ENCODE peak calls at places on chromosome 20, in four cellular contexts. D, A, X and Y are unnamed samples.

GRCh38 chr20:64224344-64225165 is 31.0 kb upstream of the PCMTD2 start:
- DNase-seq in A (peak; percentile 92), X (peak; percentile 87), D (no peak), Y (peak; percentile 76)

GRCh38 chr20:25619514-25619913 is 4.3 kb downstream of the NANP start:
- DNase-seq in A (no peak), X (no peak), D (no peak), Y (no peak)

GRCh38 chr20:61810709-61811565 is 254.7 kb downstream of the TAF4 start:
- DNase-seq in X (no peak), A (no peak), D (no peak), Y (no peak)

GRCh38 chr20:8642247-8642646 is 426.6 kb upstream of the PLCB4 start:
- DNase-seq in X (no peak), A (no peak), D (no peak), Y (no peak)

GRCh38 chr20:33733654-33734576 is 2.1 kb downstream of the ZNF341 start:
- DNase-seq in A (peak; percentile 91), D (peak; percentile 49), X (no peak), Y (no peak)

GRCh38 chr20:32820698-32821378 is 1.1 kb downstream of the MAPRE1 start:
- DNase-seq in X (no peak), A (peak; percentile 11), D (no peak), Y (no peak)

GRCh38 chr20:24952376-24953203 is 3.5 kb downstream of the CST7 start:
- DNase-seq in A (no peak), D (no peak), X (no peak), Y (no peak)

GRCh38 chr20:33323236-33323635 is 40.2 kb downstream of the BPIFB1 start:
- DNase-seq in A (no peak), X (no peak), D (no peak), Y (no peak)

GRCh38 chr20:58017970-58018530 is 210.4 kb downstream of the ANKRD60 start:
- DNase-seq in D (no peak), X (no peak), A (no peak), Y (no peak)

GRCh38 chr20:20303742-20304141 is 64.2 kb upstream of the INSM1 start:
- DNase-seq in D (no peak), X (no peak), A (no peak), Y (no peak)

GRCh38 chr20:63544958-63545516 is 2.5 kb downstream of the SRMS start:
- DNase-seq in A (no peak), X (no peak), D (no peak), Y (no peak)

GRCh38 chr20:57618091-57618765 is 2.0 kb downstream of the ZBP1 start:
- DNase-seq in A (no peak), X (no peak), D (no peak), Y (no peak)

GRCh38 chr20:10857362-10858070 is 183.7 kb upstream of the JAG1 start:
- DNase-seq in X (no peak), A (peak; percentile 46), D (no peak), Y (no peak)

GRCh38 chr20:19937651-19938420 is 79.3 kb upstream of the NAA20 start:
- DNase-seq in X (no peak), D (no peak), A (no peak), Y (no peak)

GRCh38 chr20:62143976-62144825 is 632 bp downstream of the SS18L1 start:
- DNase-seq in X (no peak), D (peak; percentile 74), A (peak; percentile 69), Y (peak; percentile 21)

GRCh38 chr20:53805895-53806384 is 212.3 kb upstream of the ZNF217 start:
- DNase-seq in X (no peak), D (no peak), A (peak; percentile 73), Y (no peak)

GRCh38 chr20:1809611-1810510 is 85.3 kb upstream of the SIRPA start:
- DNase-seq in D (no peak), X (no peak), A (peak; percentile 74), Y (no peak)

GRCh38 chr20:57595041-57596030 is 24.9 kb downstream of the ZBP1 start:
- DNase-seq in D (no peak), X (no peak), A (no peak), Y (no peak)

GRCh38 chr20:62252342-62252966 is 14.1 kb downstream of the OSBPL2 start:
- DNase-seq in D (no peak), A (no peak), X (no peak), Y (no peak)

GRCh38 chr20:58171796-58172425 is 56.5 kb downstream of the ANKRD60 start:
- DNase-seq in A (no peak), D (no peak), X (no peak), Y (no peak)

GRCh38 chr20:1702855-1703254 is 45.3 kb upstream of the SIRPG start:
- DNase-seq in D (no peak), A (no peak), X (no peak), Y (no peak)

GRCh38 chr20:62716198-62716940 is 7.7 kb downstream of the NTSR1 start:
- DNase-seq in A (no peak), D (no peak), X (no peak), Y (no peak)

GRCh38 chr20:40880063-40880715 is 148.4 kb upstream of the TOP1 start:
- DNase-seq in X (no peak), A (no peak), D (no peak), Y (no peak)

GRCh38 chr20:35953411-35954199 is 697 bp downstream of the SCAND1 start:
- DNase-seq in D (peak; percentile 57), X (no peak), A (peak; percentile 45), Y (no peak)

GRCh38 chr20:8389381-8390368 is 257.6 kb downstream of the PLCB1 start:
- DNase-seq in D (peak; percentile 69), A (peak; percentile 73), X (peak; percentile 32), Y (no peak)

GRCh38 chr20:9021699-9022098 is 47.2 kb upstream of the PLCB4 start:
- DNase-seq in D (peak; percentile 57), A (no peak), X (no peak), Y (no peak)

GRCh38 chr20:11235058-11235457 is 561.3 kb upstream of the JAG1 start:
- DNase-seq in D (peak; percentile 52), X (no peak), A (peak; percentile 72), Y (peak; percentile 65)

GRCh38 chr20:31713312-31714049 is 9.2 kb downstream of the BCL2L1 start:
- DNase-seq in X (peak; percentile 74), D (peak; percentile 71), A (peak; percentile 95), Y (peak; percentile 38)

GRCh38 chr20:57672164-57672563 is 37.7 kb downstream of the PMEPA1 start:
- DNase-seq in A (peak; percentile 66), X (no peak), D (no peak), Y (no peak)

GRCh38 chr20:53918949-53919361 is 151.4 kb downstream of the BCAS1 start:
- DNase-seq in X (no peak), A (no peak), D (peak; percentile 96), Y (no peak)

GRCh38 chr20:40883097-40883496 is 145.5 kb upstream of the TOP1 start:
- DNase-seq in D (no peak), A (no peak), X (no peak), Y (no peak)

GRCh38 chr20:48457261-48458002 is 370.4 kb downstream of the PREX1 start:
- DNase-seq in A (no peak), D (no peak), X (no peak), Y (no peak)

GRCh38 chr20:20849126-20849525 is 136.7 kb upstream of the RALGAPA2 start:
- DNase-seq in A (no peak), D (no peak), X (no peak), Y (no peak)

DNA sequence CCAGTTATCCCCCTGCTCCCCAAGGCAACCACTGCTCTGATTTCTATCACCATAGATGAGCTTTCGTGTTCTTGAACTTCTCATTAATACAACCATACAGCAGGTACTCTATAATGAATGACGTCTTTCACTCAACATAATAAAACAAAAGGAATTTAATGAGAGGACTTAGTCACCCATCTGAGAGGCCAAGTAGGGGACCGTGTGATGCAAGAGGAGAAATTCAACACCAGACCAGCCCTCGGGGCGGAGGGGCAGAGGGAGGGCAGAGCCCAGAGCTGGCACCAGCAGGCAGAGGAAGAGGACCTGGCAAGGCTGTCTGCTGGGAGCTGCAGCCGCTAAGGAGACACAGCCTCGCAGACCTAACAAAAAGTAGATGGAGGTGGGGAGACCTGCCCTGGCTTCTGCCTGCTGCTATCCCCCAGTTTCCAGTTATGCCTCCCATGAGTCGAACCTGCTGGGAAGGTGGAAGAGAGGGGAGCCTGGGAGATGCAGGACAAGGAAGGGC is 13.7 kb downstream of the CCN5 start:
- DNase-seq in D (peak; percentile 70), A (peak; percentile 91), X (no peak), Y (peak; percentile 85)
- H3K4me3 ChIP-seq in D (no peak overlapping the region), A (peak overlapping the region; percentile 13), X (no peak overlapping the region), Y (no peak overlapping the region)

GRCh38 chr20:51792960-51793359 is 9.4 kb downstream of the SALL4 start:
- DNase-seq in A (no peak), X (no peak), D (no peak), Y (no peak)

GRCh38 chr20:51791626-51792025 is 10.7 kb downstream of the SALL4 start:
- DNase-seq in D (no peak), A (no peak), X (no peak), Y (no peak)

GRCh38 chr20:51789434-51789833 is 12.9 kb downstream of the SALL4 start:
- DNase-seq in X (no peak), D (no peak), A (no peak), Y (no peak)

GRCh38 chr20:51788822-51789221 is 13.5 kb downstream of the SALL4 start:
- DNase-seq in D (no peak), X (no peak), A (no peak), Y (no peak)

GRCh38 chr20:51790256-51790655 is 12.1 kb downstream of the SALL4 start:
- DNase-seq in A (no peak), D (no peak), X (no peak), Y (no peak)
- TF ChIP-seq CTCF in A (no peak), D (no peak), X (no peak), Y (no peak)

GRCh38 chr20:47337413-47337812 is 19.1 kb downstream of the ZMYND8 start:
- DNase-seq in D (no peak), A (no peak), X (no peak), Y (no peak)
- H3K4me3 ChIP-seq in D (no peak overlapping the region), A (no peak overlapping the region), X (no peak overlapping the region), Y (no peak overlapping the region)

GRCh38 chr20:51400051-51400926 is 142.2 kb downstream of the NFATC2 start:
- DNase-seq in D (no peak), X (no peak), A (no peak), Y (no peak)
- TF ChIP-seq CTCF in D (no peak), X (no peak), A (no peak), Y (no peak)

DNA sequence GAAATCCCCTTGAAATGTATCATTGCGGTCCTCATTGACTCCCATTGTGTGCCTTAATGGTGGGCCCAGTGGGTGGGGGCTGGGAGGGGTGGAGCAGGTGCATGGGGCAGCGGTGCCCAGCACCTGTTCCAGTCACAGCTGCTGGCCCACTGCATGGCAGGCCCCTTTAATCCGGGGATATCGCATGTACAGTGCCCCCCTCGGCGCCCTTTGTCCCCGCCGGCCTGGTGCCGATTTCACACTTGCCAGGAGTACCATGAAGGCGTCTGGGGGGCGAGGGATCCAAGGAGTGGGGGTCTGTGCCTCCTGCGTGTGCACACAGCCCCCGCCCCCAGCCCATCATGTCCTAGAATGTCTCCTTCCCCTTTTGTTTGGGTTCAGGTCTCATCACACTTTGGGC is 2.8 kb downstream of the SNAI1 start:
- DNase-seq in A (no peak), D (no peak), X (no peak), Y (no peak)
- H3K4me3 ChIP-seq in A (peak overlapping the region; percentile 97), D (peak overlapping the region; percentile 45), X (peak overlapping the region; percentile 93), Y (peak overlapping the region; percentile 20)

GRCh38 chr20:45463113-45463512 is 6.4 kb upstream of the WFDC2 start:
- DNase-seq in X (no peak), D (peak; percentile 50), A (no peak), Y (no peak)
- TF ChIP-seq CTCF in X (no peak), D (peak; percentile 54), A (no peak), Y (no peak)